ENCODE peak calls at places on chromosome 16, in four cellular contexts. L, W, D and R are unnamed samples.

GRCh38 chr16:69316595-69317034 is 5.5 kb downstream of the VPS4A start:
- DNase-seq in D (no peak), L (no peak), W (no peak), R (no peak)

GRCh38 chr16:52090080-52090479 is 456.9 kb downstream of the TOX3 start:
- DNase-seq in L (no peak), W (no peak), D (no peak), R (no peak)

GRCh38 chr16:80023865-80024264 is 423.3 kb upstream of the MAF start:
- DNase-seq in L (no peak), W (no peak), D (no peak), R (no peak)

GRCh38 chr16:54817432-54817831 is 113.2 kb upstream of the IRX5 start:
- DNase-seq in L (no peak), D (no peak), W (peak), R (peak)

GRCh38 chr16:88113545-88114045 is 162.4 kb downstream of the BANP start:
- DNase-seq in L (no peak), D (no peak), W (no peak), R (no peak)

GRCh38 chr16:11524098-11524760 is 62.5 kb downstream of the LITAF start:
- DNase-seq in D (no peak), L (no peak), W (no peak), R (no peak)

GRCh38 chr16:88560722-88561484 is 9.3 kb upstream of the ZC3H18 start:
- DNase-seq in D (peak), W (peak), L (no peak), R (peak)

GRCh38 chr16:49596119-49596518 is 222.5 kb downstream of the C16orf78 start:
- DNase-seq in W (no peak), D (peak), L (no peak), R (peak)

GRCh38 chr16:19876501-19877059 is 8.1 kb downstream of the GPRC5B start:
- DNase-seq in L (no peak), W (peak), D (no peak), R (no peak)

GRCh38 chr16:75074920-75075687 is 41.5 kb downstream of the LDHD start:
- DNase-seq in D (no peak), W (no peak), L (no peak), R (no peak)

GRCh38 chr16:14394834-14395233 is 235.2 kb downstream of the PARN start:
- DNase-seq in L (no peak), W (no peak), D (no peak), R (no peak)

GRCh38 chr16:48321307-48322036 is 63.7 kb downstream of the SIAH1 start:
- DNase-seq in W (no peak), D (peak), L (no peak), R (no peak)

GRCh38 chr16:50671644-50672260 is 9.4 kb downstream of the SNX20 start:
- DNase-seq in D (peak), L (peak), W (peak), R (peak)

GRCh38 chr16:75943705-75944514 is 217.6 kb upstream of the CPHXL start:
- DNase-seq in W (no peak), L (no peak), D (no peak), R (no peak)

GRCh38 chr16:69691980-69692911 is 34.1 kb downstream of the NQO1 start:
- DNase-seq in D (no peak), W (no peak), L (no peak), R (no peak)

GRCh38 chr16:21205303-21205702 is 6.1 kb downstream of the ZP2 start:
- DNase-seq in L (no peak), D (no peak), W (no peak), R (no peak)

GRCh38 chr16:49748322-49748721 is 107.6 kb downstream of the ZNF423 start:
- DNase-seq in L (no peak), D (no peak), W (no peak), R (no peak)

DNA sequence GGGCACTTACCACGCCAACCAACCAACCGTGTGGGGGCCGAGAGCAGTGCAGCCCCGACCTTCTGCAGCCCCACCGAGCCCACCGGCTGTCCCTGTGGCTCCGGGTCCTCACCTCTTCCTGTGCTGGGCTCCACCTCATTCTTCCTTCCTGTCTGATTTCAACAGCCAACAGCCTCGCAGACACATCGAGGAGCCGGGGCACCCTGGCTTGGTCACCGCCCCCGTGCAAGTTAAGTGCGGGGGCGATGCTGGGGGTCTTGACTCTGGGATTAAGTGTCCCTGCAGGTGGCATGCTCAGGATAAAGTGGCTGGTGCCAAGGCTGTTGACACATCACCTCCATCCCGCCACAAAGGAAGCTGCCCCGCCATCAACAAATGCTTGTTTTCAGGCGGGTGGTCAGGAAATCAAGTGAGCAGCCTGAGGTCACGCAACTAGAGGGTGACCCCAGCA is at the start of gene NLRC3:
- DNase-seq in W (no peak), D (no peak), L (no peak), R (no peak)
- H3K4me3 ChIP-seq in W (no peak), D (no peak), L (peak), R (no peak)

DNA sequence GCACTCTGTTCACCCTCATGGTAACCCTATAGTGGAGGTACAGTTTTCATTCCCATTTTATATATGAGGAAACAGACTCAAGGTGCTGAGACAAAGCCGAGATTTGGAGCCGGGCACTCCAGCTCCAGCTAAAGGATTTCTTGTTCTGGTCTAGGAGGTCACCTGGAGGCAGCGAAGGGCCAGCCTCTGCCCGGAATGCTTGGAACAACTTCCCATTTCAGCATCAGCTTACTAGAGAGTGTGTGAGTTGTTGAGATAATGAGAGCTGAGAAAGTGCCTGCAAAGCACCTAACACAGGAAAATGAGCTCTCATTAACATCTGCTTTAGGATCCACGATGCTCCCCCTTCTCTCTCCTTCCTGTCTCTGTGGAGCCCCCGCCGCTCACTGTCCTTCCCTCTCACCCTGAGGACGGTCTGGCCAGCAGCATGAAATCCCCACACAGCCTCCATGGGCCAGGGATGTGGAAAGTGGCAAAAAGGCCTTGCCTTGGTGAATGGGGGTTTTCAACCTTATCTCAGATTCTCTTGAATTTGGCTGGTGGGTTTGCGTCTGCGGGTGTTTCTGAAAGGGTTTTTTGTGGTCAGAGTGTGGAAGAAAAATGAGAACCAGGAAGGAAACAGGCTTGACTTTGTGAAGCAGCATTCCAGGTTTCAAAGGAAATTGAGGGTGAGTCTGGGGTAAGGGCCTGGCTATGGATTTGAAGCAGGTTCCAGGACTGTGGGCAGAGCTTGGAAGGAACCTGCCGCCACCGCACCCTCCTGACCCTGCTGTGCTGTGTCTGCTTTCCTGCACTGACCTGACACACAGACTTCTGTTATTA is 178.7 kb downstream of the FOXL1 start:
- DNase-seq in W (no peak), L (no peak), D (no peak), R (no peak)
- H3K9ac ChIP-seq in W (no peak), L (no peak), D (no peak), R (no peak)

DNA sequence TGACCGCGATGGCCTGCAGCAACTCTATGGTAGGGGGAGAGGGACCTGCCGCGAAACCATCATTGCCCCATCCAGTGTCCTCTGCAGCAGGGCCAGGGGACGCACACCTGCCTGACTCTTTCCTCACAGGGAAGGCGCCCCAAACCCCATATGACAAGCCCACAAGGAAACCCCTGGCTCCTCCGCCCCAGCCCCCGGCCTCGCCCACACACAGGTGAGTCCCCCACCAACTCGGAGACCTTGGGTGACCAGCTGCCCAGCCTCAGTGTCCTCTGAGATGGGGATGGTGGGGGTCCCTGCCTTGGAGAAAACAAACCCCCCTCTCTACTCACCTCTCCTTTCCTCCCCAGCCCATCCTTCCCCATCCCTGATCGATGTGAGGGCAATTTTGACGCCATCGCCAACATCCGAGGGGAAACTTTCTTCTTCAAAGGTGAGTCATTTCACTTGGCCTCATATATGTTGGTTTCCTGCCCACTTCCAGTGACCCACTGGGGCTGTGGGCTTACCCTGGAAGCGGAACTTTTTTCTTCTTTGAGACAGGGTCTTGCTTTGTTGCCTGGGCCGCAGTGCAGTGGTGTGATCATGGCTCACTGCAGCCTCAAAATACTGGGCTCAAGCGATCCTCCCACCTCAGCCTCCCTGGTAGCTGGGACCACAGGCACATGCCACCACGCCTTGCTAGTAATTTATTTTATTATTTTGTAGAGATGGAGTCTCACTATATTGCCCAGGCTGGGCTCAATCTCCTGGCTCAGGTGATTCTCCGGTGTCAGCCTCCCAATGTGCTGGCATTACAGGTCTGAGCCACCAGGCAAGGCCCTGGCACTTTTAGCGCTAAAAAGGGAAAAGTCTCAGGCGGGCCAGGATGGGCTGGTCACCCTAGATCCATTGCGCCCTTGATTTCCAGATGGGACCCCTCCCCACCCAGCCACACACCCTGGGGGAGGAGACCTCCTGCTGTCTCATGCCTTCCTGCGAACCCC is 8.0 kb upstream of the IL32 start:
- DNase-seq in L (no peak), D (no peak), W (no peak), R (no peak)
- H3K4me3 ChIP-seq in L (peak), D (no peak), W (no peak), R (peak)

DNA sequence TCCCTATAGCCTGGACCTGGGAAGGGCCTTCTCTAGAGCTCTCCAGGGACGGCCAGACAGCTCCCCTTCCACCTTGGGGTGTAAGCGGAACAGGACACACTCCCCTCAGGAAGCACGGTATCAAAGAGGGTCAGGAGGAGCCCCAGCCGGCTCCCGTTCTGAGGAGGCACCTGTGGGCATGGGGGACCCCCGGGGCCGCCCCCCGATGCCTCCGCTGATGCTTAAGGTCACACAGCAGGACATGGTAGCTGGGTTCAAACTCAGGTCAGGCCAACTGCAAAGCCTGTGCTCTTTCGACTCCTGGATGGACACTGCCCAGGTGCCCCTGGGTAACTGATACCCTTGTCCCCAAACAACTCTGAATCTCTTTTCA is 49.8 kb downstream of the CMIP start:
- DNase-seq in D (no peak), L (no peak), W (no peak), R (no peak)
- H3K9ac ChIP-seq in D (no peak), L (no peak), W (no peak), R (no peak)

DNA sequence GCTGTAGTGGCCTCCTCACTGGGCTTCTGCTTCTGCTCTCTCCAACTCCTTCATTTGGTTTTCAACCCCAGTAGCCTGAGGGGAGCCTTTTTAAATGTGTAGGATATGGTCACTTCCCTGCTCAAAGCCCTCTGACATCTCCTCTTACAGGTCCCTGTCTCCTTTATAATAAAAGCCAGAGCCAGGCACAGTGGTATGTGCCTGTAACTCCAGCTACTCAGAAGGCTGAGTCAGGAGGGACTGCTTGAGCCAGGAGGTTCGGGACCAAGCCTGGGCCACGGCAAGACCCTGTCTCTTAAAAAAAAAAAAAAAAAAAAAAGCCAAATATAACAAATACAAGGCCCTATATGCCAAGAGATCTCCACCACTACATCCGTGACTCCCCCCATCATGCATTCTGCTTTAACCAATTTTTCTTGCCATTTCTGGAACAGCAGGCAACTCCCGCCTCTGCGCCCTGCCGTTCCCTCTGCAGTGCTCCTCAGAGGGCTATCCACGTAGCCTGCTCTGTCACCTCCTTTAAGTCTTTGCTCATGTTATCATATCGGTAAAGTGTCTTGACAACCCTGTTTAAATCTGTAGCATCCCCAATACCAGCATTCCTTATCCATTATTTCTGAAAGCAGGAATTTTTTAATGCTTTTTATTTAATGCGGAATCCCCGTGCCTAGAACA is 9.4 kb downstream of the ZNF771 start:
- DNase-seq in W (peak), D (no peak), L (no peak), R (no peak)
- H3K4me3 ChIP-seq in W (no peak), D (no peak), L (peak), R (peak)

GRCh38 chr16:84482951-84483881 is 21.2 kb downstream of the MEAK7 start:
- DNase-seq in D (no peak), W (no peak), L (peak), R (no peak)
- H3K9ac ChIP-seq in D (no peak), W (no peak), L (no peak), R (no peak)

DNA sequence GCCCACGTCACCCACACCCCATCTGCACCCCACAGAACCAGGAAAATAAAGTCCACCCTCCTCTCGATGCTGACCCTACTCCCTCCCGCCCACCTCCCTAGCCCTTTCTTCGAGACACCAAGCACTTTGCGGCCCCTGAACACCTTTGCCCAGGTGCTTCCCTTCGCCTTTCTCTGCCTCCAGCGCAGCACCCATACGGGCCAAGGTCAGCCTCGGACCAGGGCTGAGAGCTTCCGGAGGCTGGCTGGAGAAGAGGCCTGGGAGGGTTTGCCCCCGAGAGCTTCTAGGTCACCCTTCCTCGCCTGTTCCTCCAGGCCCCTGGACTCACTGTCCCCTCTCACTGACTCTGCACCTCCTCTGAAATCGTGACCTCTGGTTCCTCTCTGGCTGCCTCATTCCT is 2.7 kb upstream of the NHERF2 start:
- DNase-seq in L (no peak), W (no peak), D (no peak), R (no peak)
- H3K4me3 ChIP-seq in L (no peak), W (no peak), D (no peak), R (no peak)

GRCh38 chr16:78179666-78180065 is 80.2 kb downstream of the WWOX start:
- DNase-seq in L (no peak), W (no peak), D (no peak), R (no peak)

GRCh38 chr16:78184554-78185183 is 85.2 kb downstream of the WWOX start:
- DNase-seq in D (peak), W (no peak), L (no peak), R (no peak)

GRCh38 chr16:78180349-78180748 is 80.9 kb downstream of the WWOX start:
- DNase-seq in D (no peak), W (no peak), L (no peak), R (no peak)

GRCh38 chr16:78183437-78183836 is 84.0 kb downstream of the WWOX start:
- DNase-seq in D (no peak), W (no peak), L (no peak), R (no peak)

DNA sequence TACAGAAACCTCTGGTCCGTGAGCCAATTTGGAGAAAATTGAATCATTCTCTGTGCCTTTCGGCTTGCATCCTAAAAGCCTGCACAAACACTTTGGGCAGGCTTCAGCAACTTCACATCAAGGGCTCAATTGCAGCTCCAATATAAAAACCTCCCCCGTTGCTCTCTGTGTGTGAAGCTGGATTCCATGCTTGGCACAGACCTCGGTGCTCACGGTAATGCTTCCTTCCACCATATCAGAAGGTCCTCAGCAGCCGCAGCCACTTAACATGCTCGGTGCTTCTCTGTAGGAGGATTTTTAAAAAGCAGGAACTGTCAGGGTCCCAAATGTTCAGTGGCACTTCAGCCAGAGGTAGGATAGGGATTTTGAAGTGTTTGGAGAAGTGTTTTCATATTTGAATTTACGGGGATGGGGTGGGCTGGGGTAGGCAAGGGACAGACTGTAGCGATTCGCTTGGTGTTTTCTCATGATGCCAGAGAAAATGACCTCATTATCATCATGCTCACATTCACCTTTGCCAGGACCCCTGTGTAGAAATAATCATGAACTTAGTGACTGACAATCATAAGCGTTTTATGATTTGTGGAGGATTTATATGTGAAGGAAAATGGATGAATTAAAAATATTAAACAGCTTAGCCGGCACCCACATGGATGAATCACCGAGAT is 84.6 kb downstream of the WWOX start:
- DNase-seq in D (peak), W (no peak), L (no peak), R (no peak)
- H3K9ac ChIP-seq in D (no peak), W (no peak), L (no peak), R (no peak)

GRCh38 chr16:85173077-85173980 is 61.1 kb upstream of the CIBAR2 start:
- DNase-seq in D (peak), L (no peak), W (peak), R (peak)
- H3K4me3 ChIP-seq in D (peak), L (peak), W (no peak), R (no peak)

DNA sequence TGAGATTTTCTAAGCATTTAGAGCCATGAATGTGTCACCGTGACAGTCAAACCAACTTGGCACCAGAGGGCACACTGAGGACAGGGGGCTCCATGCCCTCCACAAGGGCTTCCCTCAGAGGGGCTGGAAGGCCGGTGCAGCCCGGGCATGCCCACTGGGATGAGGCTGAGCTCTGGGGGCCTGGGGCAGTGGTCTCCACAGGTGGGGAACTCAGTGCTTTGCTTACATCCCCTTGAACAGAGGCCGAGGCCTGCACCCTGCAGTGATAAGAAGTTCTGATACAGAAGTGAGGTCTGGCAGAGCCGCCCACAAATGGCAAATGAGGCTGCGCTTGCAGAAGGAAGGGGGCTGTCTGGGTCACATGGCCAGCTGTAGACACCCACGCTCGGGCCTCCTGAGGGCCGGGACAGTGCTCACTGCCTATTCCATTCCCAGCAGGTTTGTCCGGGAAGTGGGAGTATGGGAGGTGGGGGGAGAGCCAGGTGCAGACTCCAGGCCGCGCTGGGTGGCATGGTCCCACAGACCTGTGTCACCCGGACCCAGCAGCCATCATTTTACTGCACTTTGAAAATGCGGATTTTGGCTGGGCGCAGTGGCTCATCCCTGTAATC is 116.8 kb upstream of the CREBBP start:
- DNase-seq in L (no peak), D (no peak), W (no peak), R (peak)
- H3K9ac ChIP-seq in L (no peak), D (no peak), W (no peak), R (no peak)